ENCODE peak calls at places on chromosome 22, in ten cellular contexts. B is tibial nerve, H is A549, C is breast epithelium, P is endothelial cell of umbilical vein, N is uterus, X is IMR-90, V is heart left ventricle, R is gastrocnemius medialis, A is transverse colon. D is an unnamed sample.

GRCh38 chr22:36319595-36320497 is 66.9 kb downstream of the APOL1 start:
- DNase-seq in B (no peak), H (no peak), C (no peak), P (no peak), N (peak), X (no peak), V (no peak), R (no peak), A (no peak), D (no peak)

GRCh38 chr22:19868773-19869471 is 14.2 kb upstream of the GNB1L start:
- DNase-seq in B (peak), H (no peak), C (no peak), P (no peak), N (peak), X (no peak), V (no peak), R (no peak), A (peak), D (no peak)

GRCh38 chr22:44541671-44542319 is 43.8 kb upstream of the RTL6 start:
- DNase-seq in B (no peak), H (no peak), C (no peak), P (no peak), N (no peak), X (no peak), V (no peak), R (no peak), A (no peak), D (no peak)

GRCh38 chr22:20093437-20093836 is 13.4 kb downstream of the DGCR8 start:
- DNase-seq in B (no peak), H (no peak), C (peak), P (no peak), N (no peak), X (no peak), V (no peak), R (peak), A (no peak), D (no peak)

GRCh38 chr22:46740910-46741785 is 3.1 kb upstream of the CERK start:
- DNase-seq in B (no peak), H (no peak), C (no peak), P (no peak), N (no peak), X (no peak), V (no peak), R (peak), A (no peak), D (no peak)

GRCh38 chr22:47307326-47307725 is 544.9 kb downstream of the TBC1D22A start:
- DNase-seq in B (no peak), H (peak), C (no peak), P (no peak), N (no peak), X (peak), V (no peak), R (no peak), A (no peak), D (peak)

GRCh38 chr22:39283312-39284141 is 35.9 kb downstream of the RPL3 start:
- DNase-seq in B (peak), H (no peak), C (peak), P (peak), N (peak), X (peak), V (peak), R (peak), A (peak), D (no peak)

GRCh38 chr22:29331658-29332300 is 16.3 kb upstream of the RASL10A start:
- DNase-seq in B (no peak), H (no peak), C (no peak), P (no peak), N (no peak), X (no peak), V (no peak), R (no peak), A (no peak), D (no peak)

GRCh38 chr22:46055851-46056168 is 78.8 kb upstream of the WNT7B start:
- DNase-seq in B (no peak), H (no peak), C (peak), P (no peak), N (no peak), X (no peak), V (no peak), R (no peak), A (no peak), D (no peak)

GRCh38 chr22:32619614-32620426 is 145.2 kb downstream of the FBXO7 start:
- DNase-seq in B (peak), H (peak), C (no peak), P (no peak), N (peak), X (peak), V (peak), R (peak), A (no peak), D (no peak)

GRCh38 chr22:48531108-48531507 is 1296.6 kb downstream of the BRD1 start:
- DNase-seq in B (no peak), H (no peak), C (no peak), P (no peak), N (no peak), X (no peak), V (no peak), R (no peak), A (no peak), D (no peak)

GRCh38 chr22:30208631-30209603 is 37.6 kb downstream of the LIF start:
- DNase-seq in B (peak), H (peak), C (no peak), P (peak), N (peak), X (peak), V (peak), R (peak), A (peak), D (no peak)

GRCh38 chr22:47779474-47779873 is 1017.0 kb downstream of the TBC1D22A start:
- DNase-seq in B (no peak), H (no peak), C (no peak), P (no peak), N (no peak), X (no peak), V (no peak), R (no peak), A (no peak), D (no peak)

GRCh38 chr22:48541401-48542098 is 1286.1 kb downstream of the BRD1 start:
- DNase-seq in B (no peak), H (no peak), C (no peak), P (no peak), N (no peak), X (no peak), V (no peak), R (no peak), A (no peak), D (no peak)

GRCh38 chr22:47379037-47379436 is 616.6 kb downstream of the TBC1D22A start:
- DNase-seq in B (no peak), H (no peak), C (no peak), P (no peak), N (no peak), X (no peak), V (peak), R (no peak), A (no peak), D (no peak)

GRCh38 chr22:32469799-32470212 is 4.8 kb upstream of the FBXO7 start:
- DNase-seq in B (no peak), H (peak), C (no peak), P (no peak), N (peak), X (peak), V (no peak), R (no peak), A (peak), D (peak)

GRCh38 chr22:40638261-40638660 is 1.7 kb upstream of the MRTFA start:
- DNase-seq in B (no peak), H (no peak), C (no peak), P (no peak), N (no peak), X (no peak), V (no peak), R (no peak), A (no peak), D (no peak)

GRCh38 chr22:44663256-44663999 is 38.6 kb upstream of the PRR5 start:
- DNase-seq in B (no peak), H (no peak), C (no peak), P (no peak), N (no peak), X (no peak), V (no peak), R (no peak), A (no peak), D (peak)

GRCh38 chr22:47136671-47137070 is 374.2 kb downstream of the TBC1D22A start:
- DNase-seq in B (no peak), H (no peak), C (no peak), P (no peak), N (no peak), X (no peak), V (no peak), R (no peak), A (no peak), D (no peak)

GRCh38 chr22:50287731-50288130 is 17.6 kb upstream of the MAPK11 start:
- DNase-seq in B (no peak), H (no peak), C (no peak), P (no peak), N (no peak), X (no peak), V (no peak), R (no peak), A (no peak), D (no peak)
- H3K27ac ChIP-seq in B (no peak), H (no peak), C (no peak), P (no peak), N (no peak), X (no peak), V (no peak), R (no peak), A (no peak), D (no peak)

GRCh38 chr22:50671641-50672040 is 982 bp upstream of the SHANK3 start:
- DNase-seq in B (no peak), H (no peak), C (no peak), P (peak), N (no peak), X (no peak), V (no peak), R (no peak), A (no peak), D (no peak)

GRCh38 chr22:50672041-50672440 is 582 bp upstream of the SHANK3 start:
- DNase-seq in B (no peak), H (no peak), C (no peak), P (no peak), N (no peak), X (no peak), V (no peak), R (no peak), A (no peak), D (no peak)

GRCh38 chr22:50674127-50674493 is 1.5 kb downstream of the SHANK3 start:
- DNase-seq in B (no peak), H (no peak), C (no peak), P (no peak), N (no peak), X (no peak), V (no peak), R (no peak), A (no peak), D (no peak)

GRCh38 chr22:50673231-50674126 is 856 bp downstream of the SHANK3 start:
- DNase-seq in B (no peak), H (no peak), C (no peak), P (peak), N (no peak), X (no peak), V (no peak), R (no peak), A (no peak), D (peak)

GRCh38 chr22:50672471-50673230 is at the start of gene SHANK3:
- DNase-seq in B (no peak), H (no peak), C (no peak), P (peak), N (peak), X (no peak), V (peak), R (peak), A (no peak), D (no peak)
- TF ChIP-seq POLR2A in B (no peak), H (no peak), C (no peak), P (peak), N (peak), X (no peak), V (peak), R (peak), A (peak), D (peak)

GRCh38 chr22:24189249-24190158 is 8.2 kb downstream of the SUSD2 start:
- DNase-seq in B (peak), H (peak), C (peak), P (peak), N (peak), X (peak), V (peak), R (peak), A (peak), D (no peak)
- H3K27ac ChIP-seq in B (no peak), H (peak), C (peak), P (no peak), N (no peak), X (peak), V (no peak), R (no peak), A (no peak), D (no peak)

GRCh38 chr22:31399211-31400022 is at the start of gene DRG1:
- DNase-seq in B (peak), H (peak), C (peak), P (peak), N (peak), X (peak), V (peak), R (peak), A (peak), D (peak)
- TF ChIP-seq POLR2A in B (peak), H (peak), C (peak), P (peak), N (peak), X (peak), V (peak), R (peak), A (peak), D (peak)

GRCh38 chr22:26751217-26751616 is 93.8 kb downstream of the MIAT start:
- DNase-seq in B (no peak), H (peak), C (no peak), P (peak), N (peak), X (no peak), V (no peak), R (no peak), A (no peak), D (no peak)

GRCh38 chr22:26746311-26746710 is 88.9 kb downstream of the MIAT start:
- DNase-seq in B (no peak), H (no peak), C (no peak), P (no peak), N (no peak), X (no peak), V (no peak), R (no peak), A (no peak), D (no peak)

GRCh38 chr22:26753125-26753862 is 95.9 kb downstream of the MIAT start:
- DNase-seq in B (no peak), H (peak), C (no peak), P (no peak), N (no peak), X (no peak), V (no peak), R (no peak), A (no peak), D (no peak)

GRCh38 chr22:26744892-26745808 is 87.8 kb downstream of the MIAT start:
- DNase-seq in B (no peak), H (peak), C (no peak), P (no peak), N (no peak), X (no peak), V (no peak), R (no peak), A (peak), D (no peak)

GRCh38 chr22:26748845-26749244 is 91.5 kb downstream of the MIAT start:
- DNase-seq in B (no peak), H (no peak), C (no peak), P (no peak), N (no peak), X (no peak), V (no peak), R (no peak), A (no peak), D (no peak)
- H3K27ac ChIP-seq in B (no peak), H (peak), C (no peak), P (no peak), N (no peak), X (no peak), V (no peak), R (no peak), A (no peak), D (no peak)

DNA sequence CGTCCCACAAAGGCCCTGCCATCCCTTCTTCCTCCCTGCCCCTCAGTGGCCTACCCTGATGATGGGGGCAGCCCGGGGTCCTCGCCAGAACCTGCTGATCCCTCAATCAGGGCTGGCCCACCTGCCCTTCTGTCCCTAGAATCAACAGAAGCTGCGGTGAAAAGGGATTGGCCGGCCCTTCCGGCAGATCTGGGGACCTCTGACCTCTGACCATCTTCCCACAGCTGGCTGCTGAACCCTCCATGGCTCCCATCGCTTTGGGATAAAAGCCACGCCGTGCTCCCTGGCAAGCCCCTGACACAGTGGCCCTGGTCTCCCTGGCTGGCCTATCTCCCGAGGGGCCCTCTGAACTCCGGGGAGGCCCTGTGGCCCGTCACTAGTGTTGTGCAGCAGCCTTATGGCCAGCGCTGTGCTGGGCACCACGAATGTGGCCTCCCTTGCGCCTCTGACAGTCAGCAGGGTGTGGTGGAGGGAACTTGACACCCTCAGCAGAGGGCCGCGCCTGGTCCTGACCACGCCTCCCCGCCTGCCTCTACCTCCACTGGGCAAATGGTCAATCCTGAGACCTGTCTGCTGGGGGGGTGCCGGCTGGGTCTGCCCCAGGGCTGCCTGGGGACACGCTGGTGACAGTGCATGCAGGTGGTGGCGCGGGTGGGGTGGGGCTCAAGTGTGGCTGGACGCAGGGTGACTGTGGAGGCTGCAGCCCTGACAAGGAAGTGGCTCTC is 58.0 kb upstream of the TTLL12 start:
- DNase-seq in B (no peak), H (no peak), C (no peak), P (no peak), N (no peak), X (no peak), V (no peak), R (no peak), A (no peak), D (no peak)
- TF ChIP-seq POLR2A in B (no peak), H (no peak), C (no peak), P (no peak), N (no peak), X (no peak), V (no peak), R (no peak), A (no peak), D (no peak)

DNA sequence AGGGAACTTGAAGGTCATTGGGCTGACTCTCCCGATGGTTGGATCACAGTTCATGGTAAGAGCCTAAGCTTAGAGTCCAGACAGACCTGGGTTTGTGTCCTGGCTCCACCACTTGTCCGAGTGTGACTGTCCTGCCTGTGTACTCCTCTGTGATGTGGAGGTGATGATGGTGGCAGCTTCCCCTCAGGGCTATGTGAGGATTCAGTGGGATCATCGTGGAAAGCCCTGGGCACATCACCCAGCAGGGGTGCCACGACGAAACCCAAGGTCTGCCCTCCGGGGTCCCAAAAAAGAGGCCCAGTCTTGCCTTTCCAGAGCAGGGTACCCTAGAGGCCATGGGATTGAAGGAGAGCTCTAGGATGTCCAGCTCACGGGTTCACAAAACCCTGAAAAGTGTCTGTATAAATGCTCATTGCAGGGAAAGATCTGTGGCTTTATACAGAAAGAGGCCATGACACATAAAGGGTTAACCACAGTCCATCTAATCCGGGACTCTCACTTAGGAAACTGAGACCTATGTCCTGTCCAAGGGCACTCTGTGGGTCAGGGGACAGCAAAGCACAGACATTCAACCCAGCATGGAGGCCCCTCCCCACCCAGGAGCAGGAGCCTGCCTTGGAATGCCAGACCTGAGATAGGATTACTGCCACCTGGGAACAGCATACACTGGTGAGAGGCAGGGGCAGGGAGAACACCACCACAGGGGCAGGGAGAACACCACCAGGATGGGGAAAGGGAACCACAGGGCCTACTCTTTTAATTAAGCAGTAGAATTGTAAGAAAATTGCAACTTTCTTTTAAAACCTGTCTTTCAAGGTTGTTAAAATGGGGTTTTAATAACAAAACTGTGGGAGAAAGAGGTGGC is 51.3 kb downstream of the IGLL5 start:
- DNase-seq in B (no peak), H (no peak), C (no peak), P (no peak), N (no peak), X (no peak), V (peak), R (no peak), A (no peak), D (no peak)
- H3K27ac ChIP-seq in B (no peak), H (no peak), C (no peak), P (no peak), N (no peak), X (no peak), V (no peak), R (no peak), A (no peak), D (no peak)

GRCh38 chr22:38273135-38273761 is 438 bp upstream of the TMEM184B start:
- DNase-seq in B (no peak), H (no peak), C (no peak), P (peak), N (no peak), X (no peak), V (no peak), R (no peak), A (no peak), D (no peak)

GRCh38 chr22:38271101-38271500 is 1.7 kb downstream of the TMEM184B start:
- DNase-seq in B (no peak), H (no peak), C (no peak), P (no peak), N (no peak), X (no peak), V (no peak), R (no peak), A (no peak), D (no peak)

GRCh38 chr22:38271927-38272372 is 860 bp downstream of the TMEM184B start:
- DNase-seq in B (no peak), H (no peak), C (peak), P (no peak), N (peak), X (no peak), V (no peak), R (no peak), A (peak), D (no peak)

GRCh38 chr22:38270091-38270972 is 2.5 kb downstream of the TMEM184B start:
- DNase-seq in B (no peak), H (no peak), C (no peak), P (no peak), N (no peak), X (peak), V (no peak), R (no peak), A (no peak), D (no peak)

DNA sequence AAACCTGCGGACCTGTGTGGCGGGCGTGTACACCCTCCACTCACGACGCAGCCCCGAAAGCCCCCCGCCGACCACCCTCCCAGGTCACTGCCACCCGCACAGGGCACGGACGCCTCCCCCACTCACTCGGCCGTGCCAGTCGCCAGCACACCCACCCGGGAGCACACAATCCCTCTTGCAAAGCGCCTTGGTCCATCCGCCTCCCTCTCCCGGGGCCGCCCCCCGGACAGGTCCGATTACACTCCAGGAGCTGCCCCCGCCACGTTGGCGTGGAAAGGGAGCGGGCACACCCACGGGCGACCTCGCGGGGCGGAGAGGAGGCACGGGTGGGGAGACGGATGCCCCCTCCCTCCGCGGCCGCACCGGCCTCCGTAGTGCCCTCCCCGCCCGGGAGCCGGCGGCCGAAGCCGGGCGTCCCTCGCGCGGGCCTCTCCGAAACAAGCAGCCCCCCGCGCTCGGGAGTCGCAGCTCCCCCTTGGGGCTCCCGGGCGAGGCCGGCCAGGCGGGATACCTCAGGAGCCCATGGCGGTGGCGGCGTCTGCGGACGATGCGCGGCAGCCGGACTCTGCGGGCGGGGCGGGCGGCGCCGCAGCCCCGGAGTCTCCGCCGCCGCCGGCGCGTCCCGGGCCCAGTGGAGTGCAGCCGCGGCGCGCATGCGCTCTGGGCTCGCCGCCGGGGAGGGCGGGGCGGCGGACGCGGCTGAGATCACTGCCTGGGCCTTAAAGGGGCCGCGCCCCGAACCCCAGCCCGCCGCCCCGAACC is at the start of gene TMEM184B:
- DNase-seq in B (peak), H (peak), C (peak), P (peak), N (peak), X (peak), V (peak), R (peak), A (peak), D (no peak)
- TF ChIP-seq POLR2A in B (peak), H (peak), C (no peak), P (peak), N (peak), X (peak), V (peak), R (peak), A (peak), D (peak)

D was measured in esophagus muscularis mucosa.